ENCODE peak calls at places on chromosome 15, in six cellular contexts. N is K562, M is HepG2, R is GM12891, V is H1, K is GM12878. C is an unnamed sample.

GRCh38 chr15:66730168-66731014 is 28.4 kb downstream of the SMAD6 start:
- DNase-seq in N (no peak), V (no peak), M (no peak), K (no peak), R (no peak), C (no peak)

GRCh38 chr15:22810033-22810734 is 23.7 kb downstream of the NIPA1 start:
- DNase-seq in R (no peak), M (no peak), K (no peak), N (no peak), V (no peak), C (no peak)

GRCh38 chr15:41506796-41507341 is 6.8 kb downstream of the LTK start:
- DNase-seq in R (no peak), K (no peak), V (no peak), N (no peak), M (no peak), C (no peak)

GRCh38 chr15:89184367-89184766 is 37.0 kb downstream of the RLBP1 start:
- DNase-seq in R (no peak), K (no peak), V (no peak), M (no peak), N (no peak), C (no peak)

GRCh38 chr15:85603703-85604102 is 191.0 kb downstream of the KLHL25 start:
- DNase-seq in K (no peak), M (no peak), R (no peak), N (no peak), V (no peak), C (no peak)

GRCh38 chr15:74867562-74868458 is 5.4 kb downstream of the SCAMP2 start:
- DNase-seq in V (no peak), R (no peak), N (no peak), K (no peak), M (no peak), C (no peak)

GRCh38 chr15:75809986-75810750 is 33.1 kb upstream of the UBE2Q2 start:
- DNase-seq in N (peak), V (peak), R (no peak), M (peak), K (no peak), C (no peak)

GRCh38 chr15:65595960-65596359 is 15.0 kb downstream of the INTS14 start:
- DNase-seq in N (peak), M (peak), K (no peak), R (no peak), V (no peak), C (no peak)

GRCh38 chr15:40150163-40150925 is 10.5 kb upstream of the BUB1B start:
- DNase-seq in V (no peak), N (no peak), R (no peak), K (no peak), M (peak), C (no peak)
- TF ChIP-seq POLR2AphosphoS5 in V (no peak), N (no peak), R (no peak), K (no peak), M (no peak), C (no peak)

DNA sequence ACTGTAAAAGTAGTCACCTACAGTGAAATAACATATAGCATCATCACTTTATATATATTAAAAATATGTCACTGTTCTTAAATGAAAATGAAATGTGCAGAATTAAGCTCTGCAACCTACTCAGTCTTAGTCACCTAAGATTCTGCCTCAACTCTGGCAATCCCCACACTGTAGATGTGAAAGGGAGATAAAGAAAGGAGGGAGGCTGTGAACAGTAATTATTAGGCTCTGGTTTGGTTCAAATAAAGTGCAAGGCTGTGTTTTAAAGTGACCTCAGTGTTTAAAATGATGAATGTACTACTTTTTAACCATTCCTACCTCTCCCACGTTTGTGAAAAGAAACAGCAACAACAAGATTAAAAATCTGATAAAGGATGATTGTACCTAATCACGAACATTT is 72.2 kb downstream of the ATP8B4 start:
- DNase-seq in R (no peak), K (no peak), N (no peak), V (no peak), M (no peak), C (no peak)
- TF ChIP-seq TAF1 in R (no peak), K (no peak), N (no peak), V (no peak), M (no peak), C (no peak)

DNA sequence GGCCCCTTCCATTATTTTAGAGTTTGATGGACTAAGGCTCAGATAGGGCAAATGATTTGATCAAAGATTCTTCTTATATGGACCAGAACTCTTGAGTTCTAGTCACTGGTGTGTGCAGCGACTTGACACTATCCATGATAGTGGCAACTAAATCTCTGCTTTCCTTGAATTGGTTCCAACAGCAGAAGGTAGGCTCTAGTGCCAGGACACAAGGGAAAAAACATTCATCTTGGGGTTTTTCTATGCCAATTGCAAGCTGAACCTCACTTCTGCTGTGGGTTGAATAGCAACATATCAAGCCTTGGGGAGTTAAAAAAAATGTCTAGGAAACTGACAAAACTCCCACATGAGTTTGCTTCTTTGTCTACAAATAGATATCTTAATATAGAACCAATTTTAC is 35.1 kb downstream of the CTXND1 start:
- DNase-seq in V (no peak), K (no peak), N (no peak), R (no peak), M (no peak), C (no peak)
- TF ChIP-seq POLR2A in V (no peak), K (no peak), N (no peak), R (no peak), M (no peak), C (no peak)

GRCh38 chr15:25738171-25738792 is 124.8 kb downstream of the ATP10A start:
- DNase-seq in R (no peak), M (no peak), K (no peak), V (no peak), N (no peak), C (no peak)

GRCh38 chr15:25735550-25736384 is 127.4 kb downstream of the ATP10A start:
- DNase-seq in M (no peak), N (no peak), V (no peak), R (no peak), K (no peak), C (no peak)

GRCh38 chr15:25734680-25735355 is 128.3 kb downstream of the ATP10A start:
- DNase-seq in R (no peak), K (no peak), N (no peak), V (no peak), M (no peak), C (no peak)

GRCh38 chr15:25736451-25736850 is 126.7 kb downstream of the ATP10A start:
- DNase-seq in V (no peak), N (no peak), R (no peak), K (no peak), M (no peak), C (no peak)

GRCh38 chr15:25737218-25737643 is 125.9 kb downstream of the ATP10A start:
- DNase-seq in R (no peak), V (no peak), N (no peak), K (no peak), M (no peak), C (no peak)
- TF ChIP-seq POLR2AphosphoS5 in R (no peak), V (no peak), N (no peak), K (no peak), M (no peak), C (no peak)